ENCODE peak calls at places on chromosome 4, in nine cellular contexts. O is activated CD4-positive, alpha-beta memory T cell treated with anti-CD3 and anti-CD28 coated beads for 36 hours; D is hepatic stellate cell; K is left colon; X is fibroblast of lung; T is cortex of kidney; W is lung; H is stimulated activated CD8-positive, alpha-beta memory T cell treated with anti-CD3 and anti-CD28 coated beads, Interleukin-4, amount 100 ng/mL, for 1 hour; B is SJSA1. F is an unnamed sample.

GRCh38 chr4:144402176-144402575 is 243.8 kb upstream of the HHIP start:
- DNase-seq in O (no peak), D (no peak), K (no peak), X (no peak), T (no peak), W (no peak), H (no peak), B (no peak), F (no peak)

GRCh38 chr4:107094332-107094731 is 58.2 kb upstream of the DKK2 start:
- DNase-seq in O (no peak), D (peak; percentile 17), K (no peak), X (peak; percentile 40), T (no peak), W (no peak), H (no peak), B (peak; percentile 4), F (peak; percentile 20)

GRCh38 chr4:117983541-117984451 is 50.5 kb upstream of the NDST3 start:
- DNase-seq in O (no peak), D (no peak), K (no peak), X (peak; percentile 72), T (no peak), W (no peak), H (no peak), B (peak; percentile 61), F (no peak)

GRCh38 chr4:38837849-38838248 is 18.8 kb downstream of the TLR6 start:
- DNase-seq in O (no peak), D (no peak), K (no peak), X (peak; percentile 78), T (no peak), W (no peak), H (no peak), B (no peak), F (no peak)

GRCh38 chr4:169103966-169104412 is 93.9 kb upstream of the CBR4 start:
- DNase-seq in O (no peak), D (no peak), K (no peak), X (no peak), T (no peak), W (no peak), H (no peak), B (peak; percentile 36), F (peak; percentile 78)

GRCh38 chr4:88866862-88867550 is 169.4 kb upstream of the NAP1L5 start:
- DNase-seq in O (no peak), D (peak; percentile 8), K (no peak), X (peak; percentile 17), T (no peak), W (no peak), H (no peak), B (no peak), F (no peak)

GRCh38 chr4:176137626-176138025 is 57.8 kb downstream of the SPATA4 start:
- DNase-seq in O (no peak), D (peak; percentile 5), K (no peak), X (peak; percentile 60), T (no peak), W (no peak), H (no peak), B (no peak), F (no peak)

GRCh38 chr4:120540625-120541024 is 381.9 kb downstream of the PRDM5 start:
- DNase-seq in O (no peak), D (no peak), K (no peak), X (no peak), T (no peak), W (no peak), H (no peak), B (no peak), F (no peak)

GRCh38 chr4:22014222-22014741 is 65.7 kb upstream of the KCNIP4 start:
- DNase-seq in O (no peak), D (no peak), K (no peak), X (peak; percentile 22), T (no peak), W (no peak), H (no peak), B (no peak), F (no peak)

GRCh38 chr4:113921089-113921842 is 58.2 kb downstream of the ARSJ start:
- DNase-seq in O (no peak), D (no peak), K (no peak), X (peak; percentile 62), T (no peak), W (no peak), H (no peak), B (peak; percentile 28), F (no peak)

GRCh38 chr4:64205376-64205775 is 203.9 kb downstream of the TECRL start:
- DNase-seq in O (no peak), D (no peak), K (no peak), X (no peak), T (no peak), W (no peak), H (no peak), B (no peak), F (no peak)

GRCh38 chr4:154741877-154742851 is 1.6 kb upstream of the LRAT start:
- DNase-seq in O (no peak), D (no peak), K (no peak), X (peak; percentile 19), T (no peak), W (no peak), H (no peak), B (no peak), F (no peak)

GRCh38 chr4:80240976-80241375 is 25.5 kb upstream of the FGF5 start:
- DNase-seq in O (no peak), D (no peak), K (no peak), X (peak; percentile 73), T (no peak), W (no peak), H (no peak), B (no peak), F (no peak)

GRCh38 chr4:2500547-2500946 is 31.6 kb downstream of the RNF4 start:
- DNase-seq in O (no peak), D (no peak), K (no peak), X (peak; percentile 19), T (no peak), W (no peak), H (no peak), B (no peak), F (no peak)

GRCh38 chr4:186723207-186724047 is at the start of gene FAT1:
- DNase-seq in O (no peak), D (peak; percentile 84), K (peak; percentile 76), X (peak; percentile 86), T (no peak), W (peak; percentile 61), H (no peak), B (peak; percentile 71), F (no peak)

GRCh38 chr4:102299708-102300107 is 45.6 kb downstream of the SLC39A8 start:
- DNase-seq in O (peak; percentile 31), D (peak; percentile 2), K (peak; percentile 15), X (peak; percentile 64), T (no peak), W (peak; percentile 49), H (no peak), B (peak; percentile 63), F (peak; percentile 10)

GRCh38 chr4:2822461-2823300 is 21.0 kb upstream of the ADD1 start:
- DNase-seq in O (no peak), D (no peak), K (no peak), X (no peak), T (no peak), W (no peak), H (no peak), B (no peak), F (no peak)

GRCh38 chr4:48329976-48330375 is 11.4 kb upstream of the SLAIN2 start:
- DNase-seq in O (no peak), D (peak; percentile 57), K (no peak), X (peak; percentile 92), T (no peak), W (no peak), H (no peak), B (peak; percentile 68), F (no peak)

GRCh38 chr4:155666701-155667537 is at the start of gene GUCY1A1:
- DNase-seq in O (peak; percentile 10), D (no peak), K (peak; percentile 22), X (peak; percentile 23), T (peak; percentile 35), W (peak; percentile 64), H (no peak), B (peak; percentile 24), F (peak; percentile 75)

GRCh38 chr4:184807261-184807660 is 18.5 kb downstream of the ACSL1 start:
- DNase-seq in O (no peak), D (no peak), K (no peak), X (peak; percentile 22), T (no peak), W (no peak), H (no peak), B (no peak), F (no peak)

GRCh38 chr4:5222951-5223350 is 171.7 kb downstream of the STK32B start:
- DNase-seq in O (no peak), D (no peak), K (no peak), X (no peak), T (no peak), W (no peak), H (no peak), B (no peak), F (no peak)

GRCh38 chr4:145289403-145290076 is 109.2 kb upstream of the OTUD4 start:
- DNase-seq in O (no peak), D (no peak), K (no peak), X (peak; percentile 87), T (no peak), W (no peak), H (no peak), B (no peak), F (no peak)